ENCODE peak calls at places on chromosome 18, in four cellular contexts. N is thoracic aorta, W is fibroblast of villous mesenchyme, P is GM06990. A is an unnamed sample.

GRCh38 chr18:23136326-23137092 is 1.2 kb downstream of the CABLES1 start:
- DNase-seq in N (no peak), W (no peak), P (peak; percentile 63), A (peak; percentile 35)

GRCh38 chr18:59742325-59743111 is 45.3 kb upstream of the CCBE1 start:
- DNase-seq in N (no peak), W (no peak), P (no peak), A (peak; percentile 64)

GRCh38 chr18:67705748-67706147 is 189.2 kb upstream of the DSEL start:
- DNase-seq in N (no peak), W (peak; percentile 10), P (no peak), A (peak; percentile 5)

GRCh38 chr18:78999939-79000338 is 20.3 kb downstream of the SALL3 start:
- DNase-seq in N (no peak), W (no peak), P (no peak), A (no peak)

GRCh38 chr18:23872701-23873550 is 141.6 kb upstream of the TTC39C start:
- DNase-seq in N (no peak), W (no peak), P (no peak), A (no peak)

GRCh38 chr18:50161806-50162205 is 33.1 kb downstream of the MYO5B start:
- DNase-seq in N (no peak), W (no peak), P (no peak), A (no peak)

GRCh38 chr18:10113156-10114022 is 199.6 kb downstream of the VAPA start:
- DNase-seq in N (no peak), W (peak; percentile 92), P (no peak), A (peak; percentile 58)

GRCh38 chr18:30920757-30921156 is 121.8 kb downstream of the DSC3 start:
- DNase-seq in N (no peak), W (no peak), P (no peak), A (no peak)

GRCh38 chr18:54712315-54712714 is 116.0 kb upstream of the RAB27B start:
- DNase-seq in N (no peak), W (peak; percentile 74), P (no peak), A (peak; percentile 65)

GRCh38 chr18:26215247-26215970 is 10.8 kb upstream of the TAF4B start:
- DNase-seq in N (no peak), W (no peak), P (peak; percentile 53), A (no peak)

GRCh38 chr18:41681138-41681881 is 273.7 kb upstream of the PIK3C3 start:
- DNase-seq in N (no peak), W (no peak), P (no peak), A (no peak)

GRCh38 chr18:23690505-23691068 is 1.3 kb downstream of the LAMA3 start:
- DNase-seq in N (no peak), W (no peak), P (no peak), A (no peak)

GRCh38 chr18:76503595-76503994 is 8.6 kb upstream of the ZNF516 start:
- DNase-seq in N (no peak), W (no peak), P (no peak), A (no peak)

GRCh38 chr18:9612215-9612830 is 2.0 kb downstream of the PPP4R1 start:
- DNase-seq in N (no peak), W (peak; percentile 53), P (no peak), A (peak; percentile 64)

GRCh38 chr18:29083545-29083944 is 906.6 kb upstream of the CDH2 start:
- DNase-seq in N (no peak), W (no peak), P (no peak), A (peak; percentile 4)

GRCh38 chr18:12882416-12882815 is 1.6 kb downstream of the PTPN2 start:
- DNase-seq in N (no peak), W (peak; percentile 30), P (no peak), A (no peak)

GRCh38 chr18:24181806-24182205 is 42.9 kb downstream of the CABYR start:
- DNase-seq in N (no peak), W (no peak), P (no peak), A (peak; percentile 20)

GRCh38 chr18:32548688-32549087 is 78.0 kb upstream of the GAREM1 start:
- DNase-seq in N (no peak), W (no peak), P (no peak), A (peak; percentile 10)

DNA sequence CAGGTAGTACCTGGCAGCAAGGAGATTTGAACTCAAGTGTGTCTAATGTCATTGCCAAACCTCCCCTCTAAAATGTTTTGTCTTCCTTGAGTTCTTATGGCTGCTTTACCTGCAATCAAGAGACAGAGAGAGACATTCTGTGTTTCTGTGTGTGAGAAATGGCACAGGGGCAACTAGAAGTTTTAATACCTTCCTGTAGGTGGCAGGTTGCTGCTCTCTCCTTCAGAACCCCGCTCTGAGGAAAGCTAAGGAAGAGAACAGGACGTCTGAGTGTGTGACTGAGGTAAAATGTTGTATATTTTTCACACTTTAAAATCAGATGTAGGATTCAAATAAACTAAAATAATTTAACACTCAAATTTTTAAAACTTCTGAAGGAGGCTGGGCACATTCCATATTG is 19.2 kb downstream of the DTNA start:
- DNase-seq in N (no peak), W (peak; percentile 45), P (no peak), A (peak; percentile 57)
- TF ChIP-seq CTCF in N (peak; percentile 54), W (peak; percentile 71), P (peak; percentile 53), A (peak; percentile 67)

GRCh38 chr18:77749189-77749588 is 499.5 kb downstream of the GALR1 start:
- DNase-seq in N (no peak), W (no peak), P (no peak), A (no peak)
- TF ChIP-seq CTCF in N (no peak), W (no peak), P (peak; percentile 57), A (no peak)

GRCh38 chr18:80163183-80163582 is 54.1 kb downstream of the ADNP2 start:
- DNase-seq in N (no peak), W (no peak), P (no peak), A (no peak)

GRCh38 chr18:80157708-80158343 is 48.8 kb downstream of the ADNP2 start:
- DNase-seq in N (peak; percentile 33), W (peak; percentile 80), P (no peak), A (peak; percentile 85)

GRCh38 chr18:80161781-80162417 is 52.8 kb downstream of the ADNP2 start:
- DNase-seq in N (no peak), W (no peak), P (no peak), A (no peak)

GRCh38 chr18:80158365-80158764 is 49.3 kb downstream of the ADNP2 start:
- DNase-seq in N (no peak), W (no peak), P (no peak), A (no peak)

GRCh38 chr18:80159713-80160636 is 50.9 kb downstream of the ADNP2 start:
- DNase-seq in N (no peak), W (no peak), P (peak; percentile 58), A (peak; percentile 21)
- TF ChIP-seq CTCF in N (peak; percentile 42), W (peak; percentile 65), P (peak; percentile 19), A (peak; percentile 38)

GRCh38 chr18:58534535-58535301 is 94.2 kb downstream of the ALPK2 start:
- DNase-seq in N (no peak), W (no peak), P (peak; percentile 52), A (no peak)
- TF ChIP-seq CTCF in N (no peak), W (no peak), P (no peak), A (no peak)

DNA sequence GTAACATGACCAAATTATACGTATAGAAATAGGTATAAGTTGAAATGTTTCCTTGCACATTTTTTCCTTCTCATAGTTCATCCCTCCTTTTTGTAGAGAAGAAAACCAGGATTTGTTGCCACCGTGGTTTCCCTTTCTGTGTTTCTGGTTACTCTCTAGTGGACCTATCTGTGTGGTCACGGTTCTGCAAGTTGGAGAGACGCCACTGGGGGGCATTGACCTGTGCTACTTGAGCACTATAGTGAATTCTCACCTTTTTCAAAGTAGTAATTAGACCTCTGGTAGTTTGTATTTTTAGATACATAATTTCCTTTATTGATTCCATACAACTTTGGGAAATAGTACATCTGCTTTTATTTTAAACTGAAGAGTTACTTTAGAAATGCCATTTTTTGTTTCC is 444.8 kb downstream of the PTPRM start:
- DNase-seq in N (no peak), W (no peak), P (no peak), A (no peak)
- TF ChIP-seq CTCF in N (no peak), W (no peak), P (no peak), A (no peak)

GRCh38 chr18:3447895-3448844 is 1.8 kb upstream of the TGIF1 start:
- DNase-seq in N (peak; percentile 84), W (peak; percentile 99), P (peak; percentile 87), A (peak; percentile 98)
- TF ChIP-seq CTCF in N (no peak), W (no peak), P (peak; percentile 24), A (no peak)

DNA sequence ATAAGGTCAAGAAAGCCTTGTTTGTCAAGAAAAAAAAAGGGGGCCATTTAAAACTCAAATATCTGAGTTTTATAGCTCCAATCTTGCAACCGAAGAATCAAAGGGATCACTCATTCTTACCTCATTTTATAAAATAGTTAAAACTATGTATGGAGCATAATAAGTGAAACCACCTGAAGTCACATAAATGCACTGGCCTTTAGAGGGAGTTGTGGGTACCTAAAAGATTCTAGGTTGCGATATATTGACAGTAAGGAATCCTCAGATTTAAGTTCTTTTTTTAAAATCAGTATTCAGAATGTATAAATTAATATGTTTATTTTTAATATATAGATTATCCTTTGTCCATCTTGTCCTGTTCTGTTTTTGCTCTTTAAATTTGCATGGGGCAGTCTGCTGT is 3.4 kb downstream of the ARHGAP28 start:
- DNase-seq in N (no peak), W (no peak), P (no peak), A (no peak)
- TF ChIP-seq CTCF in N (no peak), W (peak; percentile 11), P (no peak), A (no peak)

GRCh38 chr18:72433756-72434155 is 110.4 kb downstream of the CBLN2 start:
- DNase-seq in N (no peak), W (no peak), P (no peak), A (no peak)
- TF ChIP-seq CTCF in N (no peak), W (no peak), P (no peak), A (no peak)

A was measured in cardiac fibroblast.